ENCODE peak calls at places on chromosomes 6 and 20, in eight cellular contexts. L, F, T, E, M, A, B and Y are unnamed samples.

GRCh38 chr20:62367136-62367482 is at the start of gene LAMA5:
- DNase-seq in L (no peak), F (no peak), T (peak; percentile 66), E (peak; percentile 69), M (peak; percentile 76), A (no peak), B (peak; percentile 70), Y (no peak)

GRCh38 chr20:44087857-44088120 is 99.2 kb downstream of the JPH2 start:
- DNase-seq in L (no peak), F (no peak), T (no peak), E (no peak), M (no peak), A (no peak), B (no peak), Y (no peak)

GRCh38 chr6:161242113-161242512 is 31.7 kb downstream of the AGPAT4 start:
- DNase-seq in L (no peak), F (no peak), T (no peak), E (no peak), M (no peak), A (peak; percentile 39), B (no peak), Y (no peak)

GRCh38 chr20:53827996-53828672 is 234.5 kb upstream of the ZNF217 start:
- DNase-seq in L (no peak), F (no peak), T (no peak), E (no peak), M (no peak), A (no peak), B (peak; percentile 92), Y (no peak)

GRCh38 chr6:42331019-42331418 is 113.4 kb upstream of the MRPS10 start:
- DNase-seq in L (no peak), F (no peak), T (no peak), E (no peak), M (no peak), A (no peak), B (no peak), Y (no peak)

GRCh38 chr6:109446072-109446471 is 5.5 kb downstream of the SMPD2 start:
- DNase-seq in L (no peak), F (no peak), T (no peak), E (no peak), M (no peak), A (peak; percentile 23), B (no peak), Y (no peak)

GRCh38 chr6:69866351-69867074 is at the start of gene COL19A1:
- DNase-seq in L (peak; percentile 47), F (no peak), T (peak; percentile 52), E (peak; percentile 41), M (peak; percentile 56), A (peak; percentile 60), B (peak; percentile 16), Y (no peak)

GRCh38 chr20:49420811-49421295 is 61.6 kb downstream of the KCNB1 start:
- DNase-seq in L (peak; percentile 63), F (no peak), T (no peak), E (no peak), M (no peak), A (no peak), B (peak; percentile 14), Y (no peak)

GRCh38 chr20:7231303-7231702 is 463.8 kb downstream of the BMP2 start:
- DNase-seq in L (no peak), F (no peak), T (no peak), E (no peak), M (no peak), A (no peak), B (no peak), Y (no peak)

GRCh38 chr20:7240490-7240889 is 473.0 kb downstream of the BMP2 start:
- DNase-seq in L (no peak), F (no peak), T (no peak), E (no peak), M (no peak), A (no peak), B (no peak), Y (no peak)

GRCh38 chr20:7232796-7233195 is 465.3 kb downstream of the BMP2 start:
- DNase-seq in L (no peak), F (no peak), T (no peak), E (no peak), M (no peak), A (no peak), B (no peak), Y (no peak)

DNA sequence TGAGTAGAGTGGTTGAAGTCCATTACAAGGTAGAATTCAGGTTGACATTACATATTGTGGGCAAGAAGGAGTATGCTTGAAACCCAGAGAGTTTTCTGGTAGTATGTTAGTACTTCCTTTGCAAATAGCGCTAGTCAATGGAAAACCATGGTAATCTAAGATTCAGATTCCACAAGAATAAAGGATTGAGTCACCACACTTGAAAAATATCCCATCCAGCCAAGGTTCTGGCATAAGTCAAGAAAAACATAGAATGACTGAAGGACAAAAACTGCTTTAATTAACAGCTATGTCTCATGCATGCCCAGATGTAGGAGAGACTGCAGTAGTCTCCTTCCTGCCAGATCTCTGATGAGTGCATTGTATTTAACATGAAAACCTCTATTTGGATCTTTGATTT is 469.8 kb downstream of the BMP2 start:
- DNase-seq in L (no peak), F (no peak), T (no peak), E (no peak), M (no peak), A (no peak), B (peak; percentile 2), Y (no peak)
- H3K9me3 ChIP-seq in L (no peaks in the 10 kb centered on the region), F (no peaks in the 10 kb centered on the region), T (no peaks in the 10 kb centered on the region), E (no peaks in the 10 kb centered on the region), M (no peaks in the 10 kb centered on the region), A (peaks cover 7% of the 10 kb centered on the region), B (no peaks in the 10 kb centered on the region), Y (no peaks in the 10 kb centered on the region)

GRCh38 chr6:17894905-17895304 is 92.5 kb downstream of the KIF13A start:
- DNase-seq in L (no peak), F (no peak), T (no peak), E (no peak), M (no peak), A (no peak), B (no peak), Y (no peak)
- H3K9me3 ChIP-seq in L (no peaks in the 10 kb centered on the region), F (peaks cover 11% of the 10 kb centered on the region), T (no peaks in the 10 kb centered on the region), E (peaks cover 10% of the 10 kb centered on the region), M (peaks cover 16% of the 10 kb centered on the region), A (peaks cover 20% of the 10 kb centered on the region), B (peaks cover 8% of the 10 kb centered on the region), Y (peaks cover 9% of the 10 kb centered on the region)

DNA sequence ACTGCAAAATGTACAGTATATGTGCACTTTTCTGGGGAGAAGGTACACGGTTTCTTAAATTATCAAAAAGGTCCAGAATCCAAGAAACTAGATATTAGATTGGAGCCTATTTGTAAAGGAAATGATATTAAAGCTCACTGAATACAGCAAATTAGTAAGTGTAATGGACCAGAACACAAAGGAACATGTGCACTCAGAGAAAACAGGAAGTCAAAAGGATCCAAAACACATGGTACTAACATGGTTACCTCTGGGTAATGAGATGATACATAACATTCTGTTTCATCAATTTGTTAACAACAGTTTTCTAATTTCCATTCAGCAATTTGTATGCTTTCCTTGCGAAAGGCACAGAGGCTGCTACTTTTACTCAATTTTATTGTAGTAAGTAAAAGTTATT is 18.7 kb downstream of the ZNF322 start:
- DNase-seq in L (no peak), F (no peak), T (no peak), E (no peak), M (no peak), A (no peak), B (no peak), Y (no peak)
- H3K9me3 ChIP-seq in L (no peaks in the 10 kb centered on the region), F (peaks cover 8% of the 10 kb centered on the region), T (peaks cover 2% of the 10 kb centered on the region), E (peaks cover 36% of the 10 kb centered on the region), M (peaks cover 5% of the 10 kb centered on the region), A (peaks cover 3% of the 10 kb centered on the region), B (peaks cover 9% of the 10 kb centered on the region), Y (peaks cover 14% of the 10 kb centered on the region)

DNA sequence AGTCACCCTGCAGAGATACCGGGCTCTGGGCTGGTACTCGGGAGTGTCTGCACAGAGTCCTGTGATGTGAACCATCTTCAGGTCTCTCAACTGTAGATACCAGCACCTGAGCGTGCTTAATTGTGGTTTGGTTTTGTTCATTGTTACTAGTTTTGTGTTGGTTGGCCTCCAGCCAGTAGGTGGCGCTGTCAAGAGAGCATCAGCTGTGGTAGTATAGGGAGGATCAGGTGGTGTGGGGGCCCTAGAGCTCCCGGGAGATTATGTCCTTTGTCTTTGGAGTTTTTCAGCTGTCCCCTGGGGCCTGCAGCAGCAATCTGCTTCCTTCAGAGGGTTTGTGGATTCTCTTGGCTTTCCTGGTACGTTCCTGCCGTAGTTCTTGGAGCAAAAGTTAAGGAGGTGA is 67.9 kb downstream of the CDYL start:
- DNase-seq in L (peak; percentile 74), F (no peak), T (no peak), E (no peak), M (peak; percentile 61), A (peak; percentile 86), B (no peak), Y (no peak)
- H3K9me3 ChIP-seq in L (no peaks in the 10 kb centered on the region), F (no peaks in the 10 kb centered on the region), T (no peaks in the 10 kb centered on the region), E (peaks cover 34% of the 10 kb centered on the region), M (no peaks in the 10 kb centered on the region), A (no peaks in the 10 kb centered on the region), B (peaks cover 2% of the 10 kb centered on the region), Y (peaks cover 13% of the 10 kb centered on the region)

DNA sequence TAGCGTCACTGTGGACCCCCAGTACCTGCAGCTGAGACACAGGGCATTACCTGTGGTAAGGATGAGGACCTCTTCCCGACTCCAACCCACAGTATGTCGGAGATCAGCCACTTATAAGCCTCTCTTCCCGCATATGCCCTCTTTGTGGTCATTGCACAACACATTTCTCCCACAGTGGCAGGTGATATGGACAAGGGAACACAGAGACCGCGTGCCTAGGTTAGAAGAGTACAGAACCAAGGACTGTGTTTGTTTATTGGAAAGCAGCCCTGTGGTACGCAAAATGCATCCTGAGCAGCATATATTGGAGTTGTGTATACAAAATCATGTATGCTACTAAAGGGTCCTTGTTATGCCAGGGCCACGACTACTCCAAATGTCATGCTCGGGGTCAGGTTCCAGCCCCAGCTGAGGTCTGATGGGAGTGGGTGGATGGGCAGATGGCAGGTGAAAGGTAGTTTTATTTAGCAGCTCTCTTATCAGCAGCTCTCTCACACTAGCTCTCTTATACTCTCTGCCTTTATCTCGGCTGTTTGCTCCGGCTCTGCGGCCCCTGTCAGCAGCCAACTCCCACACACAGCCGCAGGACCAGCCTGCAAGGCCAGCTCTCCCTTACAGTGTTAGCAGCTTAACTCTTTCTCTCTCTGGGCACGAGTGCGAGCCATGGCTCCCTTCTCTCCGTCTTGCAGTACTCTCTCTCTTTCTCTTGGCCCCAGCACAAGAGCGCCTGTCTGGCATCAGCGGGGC is 569.0 kb downstream of the KIF16B start:
- DNase-seq in L (peak; percentile 89), F (no peak), T (no peak), E (no peak), M (no peak), A (no peak), B (no peak), Y (no peak)
- H3K9me3 ChIP-seq in L (no peaks in the 10 kb centered on the region), F (no peaks in the 10 kb centered on the region), T (no peaks in the 10 kb centered on the region), E (peaks cover 2% of the 10 kb centered on the region), M (no peaks in the 10 kb centered on the region), A (no peaks in the 10 kb centered on the region), B (no peaks in the 10 kb centered on the region), Y (no peaks in the 10 kb centered on the region)